ENCODE peak calls at places on chromosomes 2 and 18, in four cellular contexts. Z is mesothelial cell of epicardium, H is foreskin keratinocyte, F is coronary artery. R is an unnamed sample.

GRCh38 chr2:154452906-154453493 is 245.5 kb upstream of the KCNJ3 start:
- DNase-seq in Z (no peak), H (peak), F (no peak), R (no peak)

GRCh38 chr18:10842821-10843220 is 306.5 kb downstream of the PIEZO2 start:
- DNase-seq in Z (no peak), H (no peak), F (no peak), R (no peak)

GRCh38 chr2:31354837-31355236 is 59.7 kb downstream of the XDH start:
- DNase-seq in Z (no peak), H (peak), F (no peak), R (no peak)

GRCh38 chr2:3130444-3130843 is 247.2 kb downstream of the EIPR1 start:
- DNase-seq in Z (no peak), H (no peak), F (no peak), R (no peak)

GRCh38 chr2:60442608-60443007 is 110.8 kb downstream of the BCL11A start:
- DNase-seq in Z (no peak), H (peak), F (no peak), R (no peak)

GRCh38 chr2:31788273-31788672 is 207.5 kb upstream of the SRD5A2 start:
- DNase-seq in Z (no peak), H (no peak), F (no peak), R (no peak)

GRCh38 chr2:48189552-48190228 is 283.4 kb upstream of the FBXO11 start:
- DNase-seq in Z (no peak), H (no peak), F (no peak), R (no peak)

GRCh38 chr2:9538000-9538507 is 17.6 kb downstream of the ADAM17 start:
- DNase-seq in Z (no peak), H (peak), F (no peak), R (no peak)

GRCh38 chr2:239679755-239680154 is 278.9 kb upstream of the HDAC4 start:
- DNase-seq in Z (no peak), H (no peak), F (peak), R (no peak)

GRCh38 chr18:28457784-28458183 is 280.9 kb upstream of the CDH2 start:
- DNase-seq in Z (no peak), H (no peak), F (no peak), R (no peak)

GRCh38 chr18:49788327-49788908 is 24.9 kb downstream of the ACAA2 start:
- DNase-seq in Z (no peak), H (peak), F (no peak), R (no peak)

GRCh38 chr2:43158259-43158880 is 68.0 kb downstream of the ZFP36L2 start:
- DNase-seq in Z (no peak), H (peak), F (peak), R (no peak)

GRCh38 chr2:156147594-156148330 is 184.8 kb downstream of the NR4A2 start:
- DNase-seq in Z (no peak), H (peak), F (no peak), R (no peak)

GRCh38 chr18:9765505-9765904 is 57.4 kb downstream of the RAB31 start:
- DNase-seq in Z (no peak), H (no peak), F (no peak), R (no peak)

GRCh38 chr18:34707670-34708069 is 2.4 kb upstream of the DTNA start:
- DNase-seq in Z (no peak), H (peak), F (no peak), R (no peak)

GRCh38 chr2:181384923-181385322 is 72.3 kb upstream of the ITGA4 start:
- DNase-seq in Z (no peak), H (no peak), F (no peak), R (no peak)

GRCh38 chr2:103823847-103824246 is 1030.1 kb upstream of the POU3F3 start:
- DNase-seq in Z (no peak), H (peak), F (no peak), R (no peak)

GRCh38 chr18:58017267-58017666 is 26.8 kb upstream of the NEDD4L start:
- DNase-seq in Z (no peak), H (no peak), F (no peak), R (no peak)

GRCh38 chr2:25831744-25832449 is 46.4 kb downstream of the ASXL2 start:
- DNase-seq in Z (no peak), H (no peak), F (no peak), R (no peak)

GRCh38 chr18:32742620-32743019 is 30.2 kb downstream of the KLHL14 start:
- DNase-seq in Z (no peak), H (no peak), F (no peak), R (no peak)

GRCh38 chr2:121524650-121525425 is 5.8 kb upstream of the RNU4ATAC start:
- DNase-seq in Z (no peak), H (peak), F (no peak), R (no peak)

GRCh38 chr18:44594779-44595467 is 85.8 kb upstream of the SETBP1 start:
- DNase-seq in Z (no peak), H (peak), F (no peak), R (no peak)

GRCh38 chr2:99554238-99554637 is 64.4 kb upstream of the REV1 start:
- DNase-seq in Z (no peak), H (no peak), F (no peak), R (peak)

GRCh38 chr18:35457140-35457704 is 40.5 kb downstream of the INO80C start:
- DNase-seq in Z (no peak), H (peak), F (no peak), R (no peak)

GRCh38 chr2:75710577-75711253 is at the start of gene GCFC2:
- DNase-seq in Z (peak), H (peak), F (peak), R (peak)
- TF ChIP-seq CTCF in Z (no peak), H (peak), F (peak), R (peak)

GRCh38 chr2:207896525-207897295 is 127.0 kb upstream of the FZD5 start:
- DNase-seq in Z (no peak), H (no peak), F (no peak), R (no peak)
- TF ChIP-seq CTCF in Z (peak), H (peak), F (no peak), R (peak)

DNA sequence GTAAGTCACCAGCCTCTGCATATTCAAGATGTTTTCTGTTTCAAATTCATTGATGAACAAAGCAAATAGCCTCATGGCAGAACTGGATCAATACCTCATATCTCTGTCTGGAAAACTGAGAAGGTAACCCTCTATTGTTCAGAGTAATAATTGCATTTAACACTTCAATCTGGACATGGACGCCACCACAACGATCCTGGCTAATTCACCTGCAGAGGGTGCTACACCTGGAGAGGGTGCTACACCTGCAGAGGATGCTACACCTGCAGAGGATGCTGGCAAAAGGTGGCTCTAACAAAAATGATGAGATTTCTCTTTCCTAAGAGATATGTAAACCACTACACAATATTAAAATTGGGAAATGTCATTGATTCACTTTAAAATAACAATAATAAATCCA is 183.1 kb upstream of the HNRNPA3 start:
- DNase-seq in Z (no peak), H (no peak), F (no peak), R (no peak)
- TF ChIP-seq CTCF in Z (no peak), H (peak), F (no peak), R (peak)

GRCh38 chr18:515156-515815 is 14.8 kb upstream of the COLEC12 start:
- DNase-seq in Z (no peak), H (no peak), F (no peak), R (no peak)
- TF ChIP-seq CTCF in Z (no peak), H (no peak), F (no peak), R (no peak)

GRCh38 chr2:71068218-71069035 is at the start of gene NAGK:
- DNase-seq in Z (peak), H (peak), F (peak), R (peak)

GRCh38 chr2:71064754-71065621 is 3.5 kb upstream of the NAGK start:
- DNase-seq in Z (no peak), H (no peak), F (no peak), R (no peak)

GRCh38 chr2:71066856-71067255 is 1.6 kb upstream of the NAGK start:
- DNase-seq in Z (no peak), H (no peak), F (no peak), R (no peak)

GRCh38 chr2:71069376-71069775 is 928 bp downstream of the NAGK start:
- DNase-seq in Z (no peak), H (peak), F (no peak), R (no peak)

DNA sequence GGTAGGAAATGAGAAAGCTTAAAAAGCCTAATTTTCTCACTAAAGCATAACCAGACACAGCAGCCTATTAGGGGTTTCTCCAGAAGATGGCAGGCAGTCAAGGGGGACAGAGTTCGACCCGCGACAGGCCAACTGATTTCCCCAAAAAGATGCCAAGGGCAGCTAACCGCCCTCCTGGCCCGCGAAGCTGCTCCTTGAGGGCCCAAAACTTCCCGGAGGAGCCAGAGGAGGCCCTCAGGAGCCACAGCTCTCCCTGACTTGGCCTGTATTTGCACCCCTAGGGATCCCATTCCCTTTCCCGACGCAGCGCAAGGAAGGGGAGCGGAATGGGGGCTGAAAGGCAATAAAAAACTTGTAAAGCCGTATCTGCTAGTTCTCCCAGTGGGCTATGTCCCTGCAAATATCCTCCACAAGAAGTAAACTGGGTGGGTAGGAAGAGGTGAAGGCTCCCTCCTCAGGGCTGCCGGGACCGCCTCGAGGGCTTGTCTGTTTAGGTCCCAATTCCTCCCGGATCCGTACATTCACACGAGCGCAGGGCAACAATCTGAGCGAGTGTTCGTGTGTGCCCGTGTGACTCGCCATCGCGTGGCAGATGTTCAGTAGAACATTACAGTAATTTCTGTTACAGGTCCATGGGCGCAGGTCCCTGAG is 756 bp upstream of the NAGK start:
- DNase-seq in Z (no peak), H (no peak), F (peak), R (no peak)
- TF ChIP-seq CTCF in Z (no peak), H (no peak), F (no peak), R (no peak)

DNA sequence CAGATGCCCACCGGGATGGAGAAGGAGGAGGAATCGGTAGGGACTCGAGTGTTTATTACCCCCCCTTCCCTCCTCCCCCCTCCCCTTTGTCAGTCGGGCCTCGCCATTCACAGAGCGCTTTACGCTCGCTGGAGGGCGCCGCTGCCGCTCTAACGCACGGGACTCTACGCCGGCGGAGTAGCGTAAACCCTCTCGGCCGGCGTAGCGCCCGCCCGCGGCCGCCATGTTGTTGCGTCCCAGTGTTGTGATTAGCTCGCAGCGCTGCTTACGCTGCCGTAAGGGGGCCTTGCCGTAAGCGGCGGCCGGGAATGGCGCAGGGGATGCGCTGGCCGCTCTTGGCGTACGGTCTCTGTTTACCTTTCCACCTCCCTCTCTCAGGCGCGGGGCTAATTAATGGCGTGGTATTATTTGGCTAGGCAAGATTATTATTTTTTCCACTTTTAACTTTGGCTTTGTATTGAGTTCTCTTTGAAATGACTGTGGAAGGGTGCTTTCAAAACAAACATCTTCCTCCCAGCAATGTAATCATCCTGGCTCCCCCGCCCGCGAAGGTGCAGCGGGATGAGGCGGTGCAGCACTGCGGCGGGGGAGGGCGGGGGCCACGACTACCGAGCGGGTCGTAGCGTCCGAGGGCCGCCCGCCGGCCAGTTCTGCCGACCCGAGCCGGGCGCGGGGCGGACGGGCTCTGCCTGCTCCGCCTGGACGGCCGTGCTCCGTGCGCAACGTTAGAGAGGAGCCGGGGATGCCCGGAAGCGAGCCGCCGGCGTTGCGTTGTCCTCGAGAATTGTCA is 779 bp downstream of the EPC2 start:
- DNase-seq in Z (peak), H (peak), F (peak), R (peak)
- TF ChIP-seq CTCF in Z (no peak), H (peak), F (no peak), R (no peak)

GRCh38 chr2:24824071-24824588 is 30.9 kb downstream of the CENPO start:
- DNase-seq in Z (no peak), H (no peak), F (peak), R (no peak)

GRCh38 chr2:24822049-24822706 is 29.0 kb downstream of the CENPO start:
- DNase-seq in Z (no peak), H (no peak), F (no peak), R (no peak)

GRCh38 chr2:24827321-24828261 is 34.4 kb downstream of the CENPO start:
- DNase-seq in Z (no peak), H (peak), F (peak), R (peak)

GRCh38 chr2:24825883-24826800 is 32.9 kb downstream of the CENPO start:
- DNase-seq in Z (no peak), H (no peak), F (no peak), R (no peak)

GRCh38 chr2:24824966-24825882 is 32.0 kb downstream of the CENPO start:
- DNase-seq in Z (no peak), H (no peak), F (peak), R (no peak)
- TF ChIP-seq CTCF in Z (peak), H (peak), F (peak), R (peak)

DNA sequence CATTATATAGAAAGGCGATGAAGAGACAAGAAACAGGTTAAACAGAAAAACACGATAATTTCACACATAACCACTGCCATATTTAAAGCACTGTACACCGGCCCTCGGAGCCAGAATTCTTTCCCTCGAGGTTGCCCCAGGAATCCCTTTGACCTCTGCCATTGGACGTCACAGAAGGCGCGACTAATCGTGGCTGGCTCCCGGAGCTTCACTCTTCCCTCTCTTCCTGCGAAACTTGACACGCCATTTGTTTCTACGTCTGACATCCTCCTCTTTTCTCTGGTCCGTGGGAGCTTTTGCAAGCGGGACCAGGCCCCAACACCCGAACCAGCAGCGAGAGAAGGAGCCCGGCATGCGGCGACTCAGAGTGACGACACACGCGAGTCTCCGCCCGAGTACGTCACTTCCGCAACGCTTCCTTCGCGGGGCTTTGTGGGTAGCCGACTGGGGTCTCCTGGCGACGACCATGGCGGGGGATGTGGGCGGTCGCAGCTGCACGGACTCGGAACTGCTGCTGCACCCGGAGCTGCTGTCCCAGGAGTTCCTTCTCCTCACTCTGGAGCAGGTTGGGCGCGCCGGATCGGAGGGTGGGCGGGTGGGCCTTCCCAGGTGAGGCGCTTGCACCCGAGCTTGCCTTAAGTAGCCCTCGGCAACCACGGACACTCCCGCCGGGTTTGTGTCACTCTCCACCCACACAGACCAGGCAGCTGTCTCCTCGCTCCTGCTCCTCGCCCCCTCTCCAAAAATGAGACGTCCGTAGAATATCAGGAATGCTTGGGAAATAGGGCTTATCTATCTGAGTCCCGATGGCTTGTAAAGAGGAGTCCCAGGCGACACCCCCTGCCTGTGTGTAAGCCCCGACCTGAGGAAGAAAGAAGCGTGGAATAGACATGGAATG is at the start of gene C2orf49:
- DNase-seq in Z (peak), H (peak), F (peak), R (peak)
- TF ChIP-seq CTCF in Z (no peak), H (no peak), F (no peak), R (no peak)

GRCh38 chr2:96549967-96550786 is 13.6 kb downstream of the ARID5A start:
- DNase-seq in Z (peak), H (no peak), F (peak), R (no peak)
- TF ChIP-seq CTCF in Z (peak), H (peak), F (no peak), R (peak)

GRCh38 chr2:197851451-197851850 is 47.1 kb downstream of the PLCL1 start:
- DNase-seq in Z (no peak), H (no peak), F (no peak), R (no peak)
- TF ChIP-seq CTCF in Z (no peak), H (peak), F (no peak), R (no peak)

R was measured in progenitor cell of endocrine pancreas.